ENCODE peak calls at places on chromosome 4, in five cellular contexts. J is coronary artery, L is astrocyte of the cerebellum, K is AG04450, X is spleen. C is an unnamed sample.

GRCh38 chr4:94304365-94304971 is 38.2 kb downstream of the HPGDS start:
- DNase-seq in J (no peak), L (peak; percentile 12), K (no peak), X (no peak), C (no peak)

GRCh38 chr4:162164881-162165528 is 1.2 kb upstream of the FSTL5 start:
- DNase-seq in J (no peak), L (no peak), K (no peak), X (no peak), C (peak; percentile 1)

GRCh38 chr4:102517753-102518152 is 16.6 kb downstream of the NFKB1 start:
- DNase-seq in J (no peak), L (no peak), K (no peak), X (no peak), C (no peak)

GRCh38 chr4:162497564-162498167 is 333.9 kb upstream of the FSTL5 start:
- DNase-seq in J (no peak), L (peak; percentile 23), K (peak; percentile 4), X (no peak), C (no peak)

GRCh38 chr4:123600426-123600825 is 203.8 kb downstream of the SPRY1 start:
- DNase-seq in J (no peak), L (no peak), K (no peak), X (no peak), C (no peak)

GRCh38 chr4:118076958-118077766 is 42.9 kb downstream of the NDST3 start:
- DNase-seq in J (no peak), L (no peak), K (no peak), X (no peak), C (no peak)

GRCh38 chr4:70632028-70632427 is 3.5 kb downstream of the ENAM start:
- DNase-seq in J (no peak), L (peak; percentile 19), K (no peak), X (no peak), C (peak; percentile 77)

GRCh38 chr4:38275331-38275821 is 315.2 kb downstream of the PTTG2 start:
- DNase-seq in J (no peak), L (no peak), K (no peak), X (no peak), C (peak; percentile 80)

GRCh38 chr4:10416441-10416840 is 40.8 kb downstream of the ZNF518B start:
- DNase-seq in J (no peak), L (no peak), K (no peak), X (no peak), C (no peak)

GRCh38 chr4:154911097-154911496 is 130.0 kb downstream of the RBM46 start:
- DNase-seq in J (no peak), L (no peak), K (no peak), X (no peak), C (no peak)

GRCh38 chr4:3443750-3444309 is 2.1 kb downstream of the HGFAC start:
- DNase-seq in J (no peak), L (no peak), K (no peak), X (no peak), C (no peak)

GRCh38 chr4:183350317-183351071 is 28.3 kb upstream of the CLDN24 start:
- DNase-seq in J (no peak), L (no peak), K (no peak), X (peak; percentile 23), C (no peak)

GRCh38 chr4:8709729-8710360 is 117.3 kb downstream of the CPZ start:
- DNase-seq in J (peak; percentile 64), L (no peak), K (no peak), X (peak; percentile 61), C (no peak)

GRCh38 chr4:107586321-107586720 is 133.7 kb downstream of the PAPSS1 start:
- DNase-seq in J (no peak), L (no peak), K (no peak), X (no peak), C (no peak)

GRCh38 chr4:87092389-87093141 is 127.9 kb downstream of the KLHL8 start:
- DNase-seq in J (no peak), L (peak; percentile 28), K (peak; percentile 63), X (no peak), C (peak; percentile 86)

GRCh38 chr4:53118676-53119075 is 247.2 kb downstream of the SCFD2 start:
- DNase-seq in J (no peak), L (no peak), K (no peak), X (no peak), C (no peak)

GRCh38 chr4:185424905-185425599 is 712 bp downstream of the UFSP2 start:
- DNase-seq in J (no peak), L (no peak), K (no peak), X (no peak), C (peak; percentile 9)

GRCh38 chr4:47463235-47463956 is at the start of gene COMMD8:
- DNase-seq in J (peak; percentile 97), L (peak; percentile 88), K (peak; percentile 90), X (peak; percentile 100), C (peak; percentile 93)
- TF ChIP-seq CTCF in J (peak; percentile 18), L (peak; percentile 40), K (peak; percentile 32), X (peak; percentile 67), C (no peak)

GRCh38 chr4:5398056-5398455 is 310.3 kb downstream of the EVC2 start:
- DNase-seq in J (no peak), L (no peak), K (no peak), X (no peak), C (no peak)

GRCh38 chr4:5395781-5396180 is 312.6 kb downstream of the EVC2 start:
- DNase-seq in J (no peak), L (no peak), K (no peak), X (no peak), C (no peak)

GRCh38 chr4:5404073-5404472 is 304.3 kb downstream of the EVC2 start:
- DNase-seq in J (no peak), L (no peak), K (no peak), X (no peak), C (no peak)

GRCh38 chr4:5399790-5400421 is 308.5 kb downstream of the EVC2 start:
- DNase-seq in J (no peak), L (peak; percentile 19), K (peak; percentile 8), X (no peak), C (peak; percentile 5)
- TF ChIP-seq CTCF in J (no peak), L (peak; percentile 77), K (peak; percentile 84), X (peak; percentile 42), C (peak; percentile 76)

GRCh38 chr4:6908397-6909112 is 1.1 kb upstream of the TBC1D14 start:
- DNase-seq in J (no peak), L (no peak), K (no peak), X (peak; percentile 82), C (no peak)

GRCh38 chr4:6910960-6911874 is 1.6 kb downstream of the TBC1D14 start:
- DNase-seq in J (no peak), L (no peak), K (no peak), X (peak; percentile 73), C (no peak)

GRCh38 chr4:6909113-6909969 is at the start of gene TBC1D14:
- DNase-seq in J (peak; percentile 92), L (peak; percentile 63), K (peak; percentile 51), X (peak; percentile 98), C (peak; percentile 67)

GRCh38 chr4:6909970-6910339 is 329 bp downstream of the TBC1D14 start:
- DNase-seq in J (no peak), L (no peak), K (no peak), X (peak; percentile 93), C (no peak)

GRCh38 chr4:6910340-6910959 is 824 bp downstream of the TBC1D14 start:
- DNase-seq in J (no peak), L (no peak), K (no peak), X (no peak), C (no peak)
- TF ChIP-seq CTCF in J (no peak), L (peak; percentile 42), K (peak; percentile 30), X (peak; percentile 7), C (no peak)

DNA sequence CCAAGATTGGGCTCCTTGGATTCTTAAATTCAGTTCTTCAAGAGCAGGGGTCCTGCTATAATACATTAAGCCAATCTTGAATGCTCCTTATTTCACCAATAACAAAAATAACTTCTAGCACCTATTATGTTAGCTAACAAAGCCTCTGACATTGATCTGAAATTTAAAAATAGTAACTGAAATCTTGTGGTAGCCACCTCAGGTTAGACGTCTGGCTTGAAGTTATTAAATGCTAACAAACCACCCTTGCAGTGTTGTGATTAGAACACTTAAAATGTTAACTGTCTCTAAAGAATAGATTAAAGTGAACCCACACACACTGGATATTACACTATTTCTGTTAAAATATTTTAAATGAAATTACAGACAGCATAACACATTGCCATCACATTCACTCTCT is 49.8 kb upstream of the LGI2 start:
- DNase-seq in J (no peak), L (no peak), K (no peak), X (no peak), C (no peak)
- TF ChIP-seq CTCF in J (no peak), L (no peak), K (no peak), X (no peak), C (no peak)

GRCh38 chr4:138334346-138335016 is 92.3 kb upstream of the SLC7A11 start:
- DNase-seq in J (no peak), L (no peak), K (no peak), X (no peak), C (no peak)
- TF ChIP-seq CTCF in J (no peak), L (no peak), K (no peak), X (no peak), C (no peak)

GRCh38 chr4:177505171-177505615 is 63.0 kb upstream of the AGA start:
- DNase-seq in J (no peak), L (no peak), K (no peak), X (no peak), C (no peak)
- TF ChIP-seq CTCF in J (no peak), L (no peak), K (no peak), X (no peak), C (no peak)